ENCODE peak calls at places on chromosome 3, in four cellular contexts. M is breast epithelium, D is neural progenitor cell, F is neuronal stem cell. X is an unnamed sample.

GRCh38 chr3:43338295-43338694 is 52.0 kb downstream of the SNRK start:
- DNase-seq in M (no peak), D (no peak), F (no peak), X (no peak)

GRCh38 chr3:82274897-82275296 is 513.5 kb upstream of the GBE1 start:
- DNase-seq in M (no peak), D (no peak), F (no peak), X (no peak)

GRCh38 chr3:184652465-184652864 is 59.4 kb downstream of the MAGEF1 start:
- DNase-seq in M (peak; percentile 79), D (no peak), F (no peak), X (no peak)

GRCh38 chr3:25653322-25653721 is 11.4 kb downstream of the TOP2B start:
- DNase-seq in M (no peak), D (no peak), F (no peak), X (no peak)

GRCh38 chr3:86244897-86245296 is 746.1 kb downstream of the VGLL3 start:
- DNase-seq in M (no peak), D (peak; percentile 4), F (peak; percentile 1), X (no peak)

GRCh38 chr3:170007031-170007663 is 30.6 kb upstream of the GPR160 start:
- DNase-seq in M (no peak), D (no peak), F (no peak), X (no peak)

GRCh38 chr3:7000501-7000900 is 139.6 kb downstream of the GRM7 start:
- DNase-seq in M (no peak), D (no peak), F (no peak), X (no peak)

GRCh38 chr3:62229908-62230307 is 143.4 kb downstream of the FEZF2 start:
- DNase-seq in M (no peak), D (peak; percentile 31), F (no peak), X (peak; percentile 29)

GRCh38 chr3:138845071-138845685 is 10.4 kb upstream of the PIK3CB start:
- DNase-seq in M (no peak), D (peak; percentile 19), F (no peak), X (peak; percentile 56)

GRCh38 chr3:188021502-188022040 is 132.4 kb upstream of the LPP start:
- DNase-seq in M (no peak), D (no peak), F (no peak), X (no peak)

GRCh38 chr3:16885948-16886683 is 1.4 kb downstream of the PLCL2 start:
- DNase-seq in M (no peak), D (no peak), F (no peak), X (no peak)

GRCh38 chr3:72078661-72079368 is 293.9 kb upstream of the PROK2 start:
- DNase-seq in M (no peak), D (no peak), F (no peak), X (no peak)

GRCh38 chr3:82461049-82461889 is 699.8 kb upstream of the GBE1 start:
- DNase-seq in M (no peak), D (no peak), F (no peak), X (no peak)

GRCh38 chr3:29515451-29515850 is 234.6 kb downstream of the RBMS3 start:
- DNase-seq in M (no peak), D (no peak), F (no peak), X (peak; percentile 4)

GRCh38 chr3:29067014-29067413 is 213.9 kb upstream of the RBMS3 start:
- DNase-seq in M (no peak), D (no peak), F (no peak), X (no peak)

GRCh38 chr3:148227534-148227933 is 470.2 kb upstream of the AGTR1 start:
- DNase-seq in M (no peak), D (no peak), F (no peak), X (no peak)

GRCh38 chr3:100316656-100317069 is 17.9 kb upstream of the NIT2 start:
- DNase-seq in M (no peak), D (peak; percentile 36), F (peak; percentile 15), X (peak; percentile 18)

GRCh38 chr3:62558549-62559112 is 185.3 kb upstream of the FEZF2 start:
- DNase-seq in M (no peak), D (peak; percentile 71), F (peak; percentile 57), X (peak; percentile 40)

GRCh38 chr3:181313379-181313778 is 323.8 kb upstream of the DNAJC19 start:
- DNase-seq in M (no peak), D (no peak), F (no peak), X (no peak)
- H3K4me3 ChIP-seq in M (no peak overlapping the region), D (no peak overlapping the region), F (no peak overlapping the region), X (no peak overlapping the region)

DNA sequence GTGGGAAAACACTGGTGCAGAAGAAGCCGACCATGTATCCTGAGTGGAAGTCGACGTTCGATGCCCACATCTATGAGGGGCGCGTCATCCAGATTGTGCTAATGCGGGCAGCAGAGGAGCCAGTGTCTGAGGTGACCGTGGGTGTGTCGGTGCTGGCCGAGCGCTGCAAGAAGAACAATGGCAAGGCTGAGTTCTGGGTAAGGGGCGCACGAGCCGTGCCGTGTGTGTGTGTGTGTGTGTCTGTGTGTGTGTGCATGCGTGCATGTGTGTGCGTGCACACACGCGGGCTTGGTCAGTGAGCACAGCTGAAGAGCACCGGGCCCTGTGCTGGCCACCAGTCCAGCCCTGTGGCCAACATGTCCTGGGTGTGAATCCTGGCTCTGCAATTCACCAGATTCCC is 18.6 kb downstream of the PRKCD start:
- DNase-seq in M (no peak), D (no peak), F (no peak), X (no peak)
- H3K4me3 ChIP-seq in M (no peak overlapping the region), D (no peak overlapping the region), F (no peak overlapping the region), X (no peak overlapping the region)

GRCh38 chr3:129343643-129344360 is 65.1 kb downstream of the HMCES start:
- DNase-seq in M (no peak), D (peak; percentile 77), F (peak; percentile 39), X (peak; percentile 94)
- H3K4me3 ChIP-seq in M (peak overlapping the region; percentile 64), D (peak overlapping the region; percentile 43), F (no peak overlapping the region), X (peak overlapping the region; percentile 48)

DNA sequence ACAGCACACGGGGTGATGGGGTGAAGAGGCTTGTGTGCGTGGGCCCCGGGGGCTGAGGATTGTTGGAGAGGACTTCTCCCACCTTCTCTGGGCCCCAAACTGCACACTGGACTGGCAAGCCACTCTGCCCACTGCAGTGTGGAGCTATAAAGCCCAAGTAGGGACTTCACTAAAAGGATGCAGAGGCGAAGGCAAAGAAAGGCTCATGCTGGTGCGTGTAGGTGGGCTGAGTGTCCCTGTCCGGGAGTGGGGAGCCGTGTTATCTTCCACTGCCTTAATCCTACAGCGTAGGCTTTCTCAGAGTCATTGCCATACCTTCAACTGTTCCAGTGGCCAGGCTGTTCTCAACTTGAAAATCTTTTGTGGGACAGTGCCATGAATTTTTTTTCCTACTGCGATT is 3.9 kb downstream of the PPARG start:
- DNase-seq in M (no peak), D (no peak), F (no peak), X (no peak)
- H3K4me3 ChIP-seq in M (peak overlapping the region; percentile 46), D (no peak overlapping the region), F (no peak overlapping the region), X (no peak overlapping the region)

DNA sequence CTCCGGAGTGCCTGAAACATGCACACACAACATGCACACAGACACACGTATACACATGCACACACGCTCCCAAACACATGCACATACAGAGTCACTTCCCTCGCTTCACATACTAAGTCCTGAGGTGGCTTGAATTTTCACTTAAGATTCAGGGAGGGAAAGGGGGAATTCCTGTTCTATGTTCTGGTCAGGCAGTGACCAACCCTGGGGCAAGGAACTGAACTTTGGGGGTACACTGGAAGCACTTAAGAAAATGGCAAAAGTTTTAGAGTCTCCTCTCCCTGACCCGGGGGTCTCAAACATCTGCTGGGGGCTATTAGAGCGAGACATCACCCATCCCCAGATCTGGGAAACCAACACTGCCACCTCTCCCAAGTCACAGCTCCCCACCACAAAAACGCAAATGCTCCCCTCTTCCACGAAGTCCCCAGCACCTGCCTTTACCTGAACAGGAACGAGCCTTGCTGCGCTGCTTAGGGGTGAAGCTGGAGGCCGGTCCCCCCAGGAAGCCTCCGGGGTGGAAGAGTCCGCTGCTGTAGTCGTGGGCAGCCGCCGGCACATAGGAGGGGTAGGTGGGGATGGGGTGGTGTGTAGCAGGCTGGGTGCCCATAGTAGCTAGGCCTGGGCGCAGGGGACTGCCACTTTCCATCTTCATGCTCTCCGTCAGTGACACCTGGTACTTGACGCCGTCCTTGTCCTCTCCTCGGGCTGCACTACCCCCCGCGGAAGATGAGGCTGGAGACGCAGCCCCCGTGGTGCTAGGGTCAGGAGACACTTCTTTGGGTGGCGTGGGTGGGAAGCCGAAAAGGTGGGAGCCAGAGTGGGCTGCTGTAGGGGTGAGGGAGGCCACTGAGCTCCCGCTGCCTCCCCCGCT is 7.5 kb downstream of the GATA2 start:
- DNase-seq in M (no peak), D (no peak), F (no peak), X (peak; percentile 56)
- H3K4me3 ChIP-seq in M (peak overlapping the region; percentile 76), D (no peak overlapping the region), F (no peak overlapping the region), X (no peak overlapping the region)

GRCh38 chr3:35640736-35641135 is 1.4 kb downstream of the ARPP21 start:
- DNase-seq in M (no peak), D (no peak), F (no peak), X (no peak)
- H3K4me3 ChIP-seq in M (no peak overlapping the region), D (no peak overlapping the region), F (no peak overlapping the region), X (no peak overlapping the region)

GRCh38 chr3:131020122-131020693 is 6.4 kb downstream of the ASTE1 start:
- DNase-seq in M (no peak), D (peak; percentile 22), F (no peak), X (no peak)

GRCh38 chr3:131026321-131027151 is at the start of the genes ASTE1 and NEK11:
- DNase-seq in M (peak; percentile 82), D (peak; percentile 50), F (peak; percentile 48), X (peak; percentile 85)

GRCh38 chr3:131028844-131029243 is 2.2 kb downstream of the NEK11 start:
- DNase-seq in M (no peak), D (no peak), F (no peak), X (no peak)

GRCh38 chr3:131025500-131025899 is 1.1 kb downstream of the ASTE1 start:
- DNase-seq in M (no peak), D (no peak), F (no peak), X (no peak)
- H3K4me3 ChIP-seq in M (peak overlapping the region; percentile 94), D (no peak overlapping the region), F (no peak overlapping the region), X (no peak overlapping the region)